ENCODE peak calls at places on chromosomes 3 and 15, in nine cellular contexts. B, X, P, O, A, R, Q, I and S are unnamed samples. For H3K4me1, the result is how much of the 10 kb centered on the place peaks cover.

GRCh38 chr3:71012971-71013370 is 570.6 kb downstream of the FOXP1 start:
- DNase-seq in X (no peak), I (no peak), O (no peak), P (no peak), B (no peak), A (no peak), R (no peak), Q (no peak), S (no peak)

GRCh38 chr15:91948001-91948608 is 94.6 kb downstream of the SLCO3A1 start:
- DNase-seq in B (no peak), Q (no peak), A (peak), O (no peak), R (peak), X (no peak), I (no peak), P (peak), S (no peak)

GRCh38 chr3:141094851-141095545 is 43.9 kb downstream of the SPSB4 start:
- DNase-seq in O (no peak), R (peak), A (no peak), I (no peak), Q (no peak), B (no peak), X (peak), P (no peak), S (no peak)

GRCh38 chr15:67724679-67725365 is 100.5 kb upstream of the SKOR1 start:
- DNase-seq in X (no peak), P (no peak), O (no peak), Q (no peak), I (no peak), R (no peak), A (no peak), B (no peak), S (no peak)

GRCh38 chr3:22568285-22568684 is 634.8 kb upstream of the UBE2E2 start:
- DNase-seq in X (no peak), Q (no peak), A (no peak), I (no peak), B (no peak), P (no peak), R (no peak), O (no peak), S (no peak)

GRCh38 chr15:88615303-88616107 is 5.6 kb upstream of the AEN start:
- DNase-seq in P (no peak), A (peak), O (no peak), B (no peak), I (no peak), R (no peak), X (no peak), Q (no peak), S (no peak)

GRCh38 chr3:197686899-197687298 is 49.8 kb downstream of the RUBCN start:
- DNase-seq in P (peak), R (peak), I (no peak), X (no peak), O (no peak), B (no peak), Q (no peak), A (no peak), S (no peak)

GRCh38 chr15:32134777-32135307 is 104.5 kb downstream of the CHRNA7 start:
- DNase-seq in I (no peak), R (no peak), O (no peak), Q (no peak), X (no peak), B (no peak), A (no peak), P (no peak), S (no peak)

GRCh38 chr15:40639677-40640076 is 45.6 kb downstream of the KNL1 start:
- DNase-seq in A (no peak), P (no peak), X (no peak), R (no peak), Q (no peak), I (no peak), O (no peak), B (no peak), S (peak)

GRCh38 chr15:68599560-68600071 is 20.8 kb downstream of the CORO2B start:
- DNase-seq in I (no peak), B (no peak), O (no peak), Q (no peak), R (peak), A (no peak), X (peak), P (no peak), S (peak)

GRCh38 chr3:115615001-115615447 is 8.3 kb upstream of the GAP43 start:
- DNase-seq in A (no peak), P (peak), R (peak), X (no peak), B (no peak), O (no peak), I (peak), Q (no peak), S (no peak)

GRCh38 chr15:22956257-22956979 is 23.8 kb downstream of the CYFIP1 start:
- DNase-seq in O (no peak), A (no peak), X (no peak), R (no peak), P (no peak), B (no peak), Q (no peak), I (no peak), S (no peak)

GRCh38 chr3:100954990-100955389 is 38.2 kb downstream of the ABI3BP start:
- DNase-seq in P (peak), X (peak), B (no peak), R (peak), I (no peak), Q (no peak), O (no peak), A (no peak), S (no peak)

GRCh38 chr3:131977363-131977762 is 57.5 kb downstream of the CPNE4 start:
- DNase-seq in A (no peak), Q (no peak), X (no peak), O (no peak), I (no peak), R (no peak), P (no peak), B (no peak), S (no peak)

GRCh38 chr15:95018888-95019545 is 787.7 kb downstream of the MCTP2 start:
- DNase-seq in P (peak), I (no peak), O (no peak), X (no peak), A (no peak), B (peak), R (peak), Q (no peak), S (no peak)

GRCh38 chr3:55167586-55168317 is 239.9 kb upstream of the LRTM1 start:
- DNase-seq in X (no peak), I (no peak), P (no peak), R (peak), Q (no peak), O (no peak), B (no peak), A (no peak), S (no peak)

GRCh38 chr15:89898628-89899302 is 5.0 kb upstream of the AP3S2 start:
- DNase-seq in I (peak), Q (peak), R (peak), B (peak), O (no peak), P (no peak), A (peak), X (peak), S (peak)

GRCh38 chr3:188052229-188052965 is 101.6 kb upstream of the LPP start:
- DNase-seq in X (peak), B (no peak), R (peak), Q (peak), P (no peak), O (peak), I (no peak), A (no peak), S (no peak)

GRCh38 chr3:175295248-175296000 is 436.3 kb downstream of the NAALADL2 start:
- DNase-seq in A (no peak), I (no peak), X (no peak), B (no peak), Q (no peak), P (no peak), O (no peak), R (no peak), S (no peak)

GRCh38 chr3:8529197-8529637 is 27.6 kb downstream of the LMCD1 start:
- DNase-seq in P (no peak), I (no peak), Q (no peak), B (no peak), O (no peak), X (no peak), R (peak), A (peak), S (no peak)

GRCh38 chr3:114624047-114624445 is 330.2 kb downstream of the TIGIT start:
- DNase-seq in B (no peak), O (no peak), R (peak), A (no peak), I (no peak), Q (no peak), X (peak), P (no peak), S (no peak)

GRCh38 chr3:116077059-116077458 is 368.2 kb downstream of the LSAMP start:
- DNase-seq in R (no peak), A (no peak), P (no peak), Q (no peak), O (no peak), I (no peak), X (no peak), B (no peak), S (no peak)

GRCh38 chr15:66835558-66835878 is 133.5 kb downstream of the SMAD6 start:
- DNase-seq in I (no peak), O (no peak), P (no peak), X (no peak), A (no peak), B (no peak), R (peak), Q (no peak), S (no peak)

GRCh38 chr3:20056727-20057611 is 16.7 kb downstream of the KAT2B start:
- DNase-seq in I (no peak), A (no peak), Q (no peak), X (peak), P (peak), B (no peak), O (no peak), R (peak), S (no peak)

GRCh38 chr15:60003243-60004018 is 680 bp upstream of the FOXB1 start:
- DNase-seq in Q (peak), P (no peak), X (no peak), A (no peak), I (no peak), B (no peak), R (no peak), O (no peak), S (no peak)

GRCh38 chr15:85583404-85584390 is 203.3 kb downstream of the AKAP13 start:
- DNase-seq in P (peak), I (peak), A (peak), B (no peak), X (peak), Q (no peak), O (no peak), R (peak), S (peak)

DNA sequence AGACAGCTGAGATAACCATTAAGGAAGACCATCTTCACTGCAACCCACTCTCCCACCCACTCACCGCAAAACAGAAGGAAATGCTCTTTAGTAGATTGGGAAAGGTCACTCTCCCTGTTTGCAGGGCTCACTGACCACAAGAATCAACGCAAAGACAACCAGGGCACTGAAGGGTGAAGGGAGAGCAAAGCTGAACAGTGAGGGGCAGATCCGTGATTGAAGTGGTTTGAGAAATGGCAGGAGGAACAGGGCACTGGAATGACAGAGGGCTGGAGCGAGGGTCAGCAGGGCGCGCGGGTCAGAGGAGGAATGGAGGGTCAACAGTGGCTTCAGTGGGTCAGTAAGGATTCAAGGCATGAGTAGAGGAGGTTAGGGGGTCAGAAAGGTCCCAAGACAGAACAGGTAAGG is 505 bp downstream of the MESD start:
- DNase-seq in R (no peak), B (no peak), P (no peak), A (no peak), I (no peak), X (no peak), Q (no peak), O (peak), S (peak)
- H3K4me1 ChIP-seq in R (under half), B (under half), P (under half), A (under half), I (under half), X (under half), Q (under half), O (under half), S (under half)

GRCh38 chr15:73602444-73602843 is 30.7 kb downstream of the NPTN start:
- DNase-seq in Q (no peak), R (no peak), P (no peak), O (no peak), I (no peak), A (peak), X (no peak), B (no peak), S (no peak)
- H3K4me1 ChIP-seq in Q (under half), R (under half), P (half or more), O (under half), I (under half), A (under half), X (half or more), B (under half), S (under half)

DNA sequence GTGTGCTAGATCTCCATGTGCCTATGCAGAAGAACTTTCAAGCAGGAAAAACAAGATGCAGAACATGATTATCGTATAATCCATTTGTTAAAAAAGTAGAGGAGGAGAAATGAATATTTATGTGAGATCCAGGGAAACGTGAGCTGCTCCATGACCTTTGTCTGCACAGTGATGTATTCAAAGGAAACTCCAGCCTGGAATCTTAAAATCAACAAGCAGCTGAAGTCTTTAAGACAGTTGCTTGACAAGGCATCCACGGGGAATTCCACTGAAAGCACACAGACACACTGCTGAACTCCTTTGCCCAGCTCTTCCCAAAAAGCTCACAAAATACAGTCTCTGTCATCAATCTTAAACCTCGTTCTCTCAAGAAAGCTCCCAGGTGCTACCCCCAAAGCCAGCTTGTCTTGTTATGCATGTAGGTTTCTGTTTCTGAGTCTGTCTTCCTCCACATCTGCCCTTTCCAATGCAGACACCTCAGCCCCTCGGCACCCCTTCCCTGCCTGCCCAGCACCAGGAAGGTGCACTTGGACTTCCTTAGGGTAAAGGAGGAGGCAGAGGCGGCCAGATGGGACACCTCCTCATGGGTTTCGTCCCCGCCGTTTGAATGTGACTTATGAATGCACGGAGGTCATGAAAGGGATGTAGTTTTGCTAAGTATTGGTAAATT is 28.7 kb downstream of the LRRK1 start:
- DNase-seq in R (peak), I (no peak), X (no peak), O (no peak), Q (no peak), B (no peak), P (no peak), A (no peak), S (no peak)
- H3K4me1 ChIP-seq in R (under half), I (under half), X (under half), O (under half), Q (under half), B (under half), P (under half), A (under half), S (half or more)

GRCh38 chr3:72344256-72345046 is 503.8 kb downstream of the SHQ1 start:
- DNase-seq in I (no peak), P (no peak), X (no peak), A (no peak), R (no peak), O (no peak), Q (no peak), B (no peak), S (no peak)
- H3K4me1 ChIP-seq in I (under half), P (under half), X (under half), A (under half), R (under half), O (under half), Q (under half), B (under half), S (under half)

GRCh38 chr15:57605491-57605890 is 13.8 kb downstream of the MYZAP start:
- DNase-seq in A (no peak), R (no peak), P (no peak), X (no peak), B (no peak), O (no peak), Q (no peak), I (no peak), S (no peak)

GRCh38 chr15:57610130-57610529 is 18.4 kb downstream of the MYZAP start:
- DNase-seq in R (peak), A (peak), B (no peak), I (peak), X (peak), O (peak), P (no peak), Q (no peak), S (no peak)

GRCh38 chr15:57606048-57606447 is 14.3 kb downstream of the MYZAP start:
- DNase-seq in Q (no peak), O (no peak), P (no peak), R (no peak), A (no peak), X (no peak), B (no peak), I (no peak), S (no peak)

GRCh38 chr15:57606816-57607215 is 15.1 kb downstream of the MYZAP start:
- DNase-seq in Q (no peak), B (no peak), A (no peak), I (no peak), O (no peak), P (no peak), X (no peak), R (no peak), S (no peak)

DNA sequence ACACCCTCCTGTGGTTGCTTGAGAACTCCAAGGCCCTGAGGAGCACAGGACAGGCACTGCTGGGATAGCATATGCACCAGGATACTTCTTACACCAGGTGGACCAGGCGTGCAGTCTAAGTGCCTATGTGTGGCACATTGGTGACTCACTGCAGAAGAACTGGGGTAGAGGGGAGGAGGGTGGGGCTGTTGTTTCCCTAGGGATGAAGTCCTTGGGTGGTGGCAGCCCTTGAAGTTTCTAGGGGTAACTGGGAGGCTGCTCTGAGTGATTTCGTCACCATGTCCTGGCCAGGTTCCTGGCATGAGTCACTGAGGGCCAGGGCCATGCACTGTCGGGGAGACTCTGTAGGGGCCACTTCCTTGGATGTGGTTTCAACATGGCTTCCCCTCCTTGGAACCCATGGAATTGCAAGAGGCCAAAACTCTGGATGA is 15.9 kb downstream of the MYZAP start:
- DNase-seq in Q (no peak), B (no peak), R (no peak), X (peak), P (peak), A (peak), O (peak), I (peak), S (no peak)
- H3K4me1 ChIP-seq in Q (under half), B (under half), R (under half), X (half or more), P (under half), A (under half), O (under half), I (under half), S (under half)